ENCODE peak calls at places on chromosomes 5 and 9, in five cellular contexts. C, E, F, S and M are unnamed samples.

GRCh38 chr5:156675402-156675801 is 174.7 kb upstream of the PPP1R2B start:
- ATAC-seq in C (no peak), F (no peak), S (no peak), E (no peak), M (no peak)

GRCh38 chr9:130780865-130781504 is 54.1 kb upstream of the ABL1 start:
- ATAC-seq in F (no peak), S (no peak), C (peak; percentile 18), E (no peak), M (peak; percentile 96)

GRCh38 chr5:138330813-138331448 is 673 bp downstream of the CDC25C start:
- ATAC-seq in E (no peak), F (no peak), S (peak; percentile 5), C (peak; percentile 7), M (no peak)

GRCh38 chr9:120432600-120432999 is 147.4 kb downstream of the CDK5RAP2 start:
- ATAC-seq in S (no peak), E (no peak), F (no peak), C (no peak), M (no peak)

GRCh38 chr5:87242242-87242641 is 25.4 kb upstream of the RASA1 start:
- ATAC-seq in S (no peak), F (no peak), E (peak; percentile 54), C (no peak), M (no peak)

GRCh38 chr5:2997179-2997578 is 245.7 kb upstream of the IRX2 start:
- ATAC-seq in F (no peak), C (no peak), E (no peak), S (no peak), M (no peak)

GRCh38 chr9:36566813-36567217 is 5.9 kb upstream of the MELK start:
- ATAC-seq in C (no peak), F (peak; percentile 74), E (no peak), S (peak; percentile 82), M (peak; percentile 79)

GRCh38 chr5:111697215-111697614 is 59.8 kb downstream of the NREP start:
- ATAC-seq in E (no peak), C (no peak), F (no peak), S (no peak), M (peak; percentile 32)

GRCh38 chr9:27160636-27161035 is 51.6 kb downstream of the TEK start:
- ATAC-seq in E (no peak), F (no peak), S (no peak), C (no peak), M (no peak)

GRCh38 chr5:84961903-84962302 is 577.2 kb upstream of the EDIL3 start:
- ATAC-seq in E (no peak), F (no peak), C (no peak), S (no peak), M (no peak)

GRCh38 chr5:126594676-126595485 is at the start of gene ALDH7A1:
- ATAC-seq in F (peak; percentile 94), S (peak; percentile 95), C (peak; percentile 57), E (peak; percentile 77), M (peak; percentile 96)

GRCh38 chr9:27384262-27385014 is 87.5 kb upstream of the EQTN start:
- ATAC-seq in C (no peak), E (no peak), S (no peak), F (no peak), M (no peak)

GRCh38 chr5:180135128-180135955 is 63.8 kb upstream of the RNF130 start:
- ATAC-seq in F (peak; percentile 82), C (no peak), S (no peak), E (no peak), M (no peak)

GRCh38 chr9:3532158-3532557 is 6.4 kb upstream of the RFX3 start:
- ATAC-seq in C (no peak), F (no peak), E (no peak), S (no peak), M (no peak)

GRCh38 chr5:163916856-163917255 is 411.4 kb downstream of the MAT2B start:
- ATAC-seq in C (no peak), S (no peak), E (no peak), F (no peak), M (no peak)

GRCh38 chr9:93288891-93289883 is 105.2 kb downstream of the WNK2 start:
- ATAC-seq in F (peak; percentile 17), C (peak; percentile 41), E (no peak), S (peak; percentile 84), M (no peak)

GRCh38 chr5:78753093-78753531 is 104.5 kb upstream of the LHFPL2 start:
- ATAC-seq in E (no peak), C (no peak), S (no peak), F (no peak), M (no peak)

GRCh38 chr5:38994329-38994927 is 79.8 kb downstream of the RICTOR start:
- ATAC-seq in S (peak; percentile 83), C (peak; percentile 93), F (no peak), E (peak; percentile 91), M (peak; percentile 53)

GRCh38 chr9:114694719-114695269 is 12.8 kb upstream of the TEX48 start:
- ATAC-seq in S (no peak), F (no peak), E (peak; percentile 4), C (no peak), M (no peak)

GRCh38 chr5:80871541-80871961 is 88.6 kb upstream of the RASGRF2 start:
- ATAC-seq in C (peak; percentile 64), E (no peak), S (no peak), F (peak; percentile 78), M (no peak)

GRCh38 chr5:80034962-80035821 is at the start of gene THBS4:
- ATAC-seq in E (no peak), S (no peak), F (no peak), C (no peak), M (peak; percentile 31)

GRCh38 chr5:181024245-181025029 is 15.6 kb upstream of the BTNL9 start:
- ATAC-seq in E (no peak), C (no peak), S (no peak), F (no peak), M (no peak)

GRCh38 chr5:112533315-112533867 is 114.3 kb upstream of the EPB41L4A start:
- ATAC-seq in E (peak; percentile 82), S (peak; percentile 75), C (no peak), F (peak; percentile 53), M (no peak)

GRCh38 chr9:32551491-32552049 is 557 bp upstream of the SMIM27 start:
- ATAC-seq in S (peak; percentile 18), E (peak; percentile 42), C (peak; percentile 7), F (peak; percentile 16), M (no peak)

GRCh38 chr5:157827429-157827828 is 31.5 kb downstream of the CLINT1 start:
- ATAC-seq in F (no peak), E (no peak), S (no peak), C (no peak), M (no peak)

GRCh38 chr5:157823655-157824054 is 35.3 kb downstream of the CLINT1 start:
- ATAC-seq in E (no peak), C (no peak), S (peak; percentile 46), F (no peak), M (no peak)

GRCh38 chr5:157828031-157828948 is 30.7 kb downstream of the CLINT1 start:
- ATAC-seq in F (peak; percentile 13), S (no peak), C (peak; percentile 52), E (peak; percentile 69), M (peak; percentile 36)

GRCh38 chr5:157828949-157829639 is 29.9 kb downstream of the CLINT1 start:
- ATAC-seq in F (peak; percentile 91), E (peak; percentile 71), S (peak; percentile 75), C (peak; percentile 93), M (no peak)
- TF ChIP-seq CTCF in F (peak; percentile 54), E (peak; percentile 52), S (peak; percentile 38), C (peak; percentile 60), M (no peak)

GRCh38 chr9:127980056-127980705 is 608 bp downstream of the EEIG1 start:
- ATAC-seq in F (peak; percentile 59), E (peak; percentile 9), C (peak; percentile 51), S (peak; percentile 27), M (peak; percentile 32)
- TF ChIP-seq POLR2AphosphoS5 in F (peak; percentile 58), E (no peak), C (no peak), S (no peak), M (peak; percentile 7)

DNA sequence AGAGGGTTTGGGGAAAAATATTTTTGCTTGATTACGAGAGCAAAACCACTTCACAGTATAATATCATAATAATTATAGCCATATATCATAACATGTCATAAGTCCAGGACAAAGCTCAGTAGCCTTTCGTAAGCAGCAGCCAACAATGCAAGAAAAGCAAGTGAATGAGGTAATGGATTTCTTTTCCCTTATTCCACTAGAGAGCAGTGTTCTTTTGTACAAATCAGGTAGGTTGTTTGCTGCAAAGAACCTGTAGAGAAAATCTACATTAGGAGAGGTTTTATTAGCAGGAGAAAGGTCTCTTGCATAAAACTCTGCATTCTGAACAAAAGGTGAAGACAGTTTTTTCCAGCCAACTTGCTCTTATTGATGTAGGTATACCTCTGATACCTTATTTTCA is 1033.4 kb downstream of the TLE4 start:
- ATAC-seq in S (peak; percentile 41), E (no peak), F (no peak), C (no peak), M (no peak)
- TF ChIP-seq CTCF in S (peak; percentile 49), E (no peak), F (no peak), C (no peak), M (peak; percentile 59)

DNA sequence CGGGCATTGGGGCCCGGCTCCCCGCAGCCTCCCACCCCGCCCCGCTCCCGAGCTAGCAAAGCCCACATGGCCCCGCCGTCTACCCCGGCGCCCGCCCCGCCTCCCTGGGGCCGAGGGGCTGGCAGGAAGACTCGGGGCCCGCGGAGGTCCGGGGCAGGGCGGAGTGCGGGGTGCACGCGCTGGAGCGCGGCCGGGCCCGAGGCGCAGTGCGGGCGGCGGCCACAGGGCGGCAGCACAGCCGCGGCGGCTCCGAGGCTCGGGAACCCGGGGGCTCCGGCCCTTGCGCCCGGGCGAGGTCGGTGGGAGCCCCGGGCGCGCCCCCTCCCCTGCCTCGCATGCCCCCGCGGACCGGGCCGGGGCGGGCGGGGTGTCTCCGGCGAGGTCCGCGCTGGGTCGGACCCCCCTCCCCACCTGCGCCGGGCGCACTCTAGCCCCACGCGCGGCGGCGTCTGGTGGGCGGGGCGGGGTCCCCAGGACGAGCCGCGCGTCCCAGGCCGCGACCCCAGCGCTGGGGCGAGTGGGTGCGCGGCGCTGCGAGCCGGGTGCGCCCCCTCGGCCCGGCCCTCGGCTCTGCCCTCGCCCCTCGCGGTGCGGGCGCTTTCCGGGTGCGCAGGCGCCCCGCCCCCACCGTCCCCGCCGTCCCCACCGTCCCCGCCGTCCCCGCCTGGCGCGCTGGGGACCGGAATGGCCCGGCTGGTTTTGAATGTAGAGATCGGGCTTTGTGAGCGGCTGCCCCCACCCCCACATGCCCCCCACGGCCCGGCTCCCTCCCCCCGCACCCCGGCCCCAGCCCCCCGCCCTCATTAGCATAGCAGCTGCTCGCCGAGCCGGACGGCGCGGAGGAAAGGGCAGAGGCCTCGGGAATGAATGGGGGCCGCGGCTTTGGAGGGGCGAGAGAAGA is 6.5 kb downstream of the NRARP start:
- ATAC-seq in F (peak; percentile 76), C (peak; percentile 80), S (peak; percentile 60), E (peak; percentile 87), M (peak; percentile 58)
- TF ChIP-seq POLR2AphosphoS5 in F (peak; percentile 40), C (no peak), S (no peak), E (no peak), M (no peak)

DNA sequence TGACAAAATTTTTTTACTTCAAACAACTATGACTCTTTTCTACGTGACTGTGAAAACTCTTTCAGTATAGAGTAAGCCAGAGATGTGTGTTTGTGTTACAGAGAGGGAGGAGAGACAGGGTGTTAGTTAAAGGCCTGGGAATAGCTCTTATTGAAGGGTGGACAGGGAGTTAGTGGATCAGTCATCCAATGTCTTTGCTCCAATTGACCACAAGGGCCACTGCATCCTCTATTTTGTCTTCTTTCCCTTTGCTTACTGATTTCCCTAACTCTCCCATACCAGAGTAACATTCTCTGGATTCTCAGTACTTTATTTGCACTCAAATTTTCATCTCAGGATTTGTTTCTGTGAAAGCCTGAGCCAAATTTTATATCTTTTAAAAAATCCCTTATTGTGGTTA is 920.3 kb downstream of the CDH18 start:
- ATAC-seq in F (no peak), E (no peak), S (no peak), C (no peak), M (no peak)
- TF ChIP-seq CTCF in F (no peak), E (no peak), S (no peak), C (no peak), M (no peak)